ENCODE peak calls at places on chromosomes 6 and 20, in ten cellular contexts. One of them, this sample, is unnamed.

GRCh38 chr6:4563877-4564276 is 212.3 kb upstream of the CDYL start:
- DNase-seq in suprapubic skin: no peak
- DNase-seq in transverse colon: no peak
- DNase-seq in ovary: no peak
- DNase-seq in stomach: no peak
- DNase-seq in adrenal gland: no peak
- DNase-seq in spleen: no peak
- DNase-seq in tibial nerve: no peak
- DNase-seq in breast epithelium: no peak
- DNase-seq in heart left ventricle: no peak
- DNase-seq in this sample: no peak

GRCh38 chr6:113352029-113352801 is 504.9 kb upstream of the MARCKS start:
- DNase-seq in breast epithelium: no peak
- DNase-seq in spleen: no peak
- DNase-seq in transverse colon: peak; percentile 12
- DNase-seq in heart left ventricle: no peak
- DNase-seq in tibial nerve: no peak
- DNase-seq in adrenal gland: peak; percentile 19
- DNase-seq in stomach: peak; percentile 55
- DNase-seq in suprapubic skin: no peak
- DNase-seq in ovary: no peak
- DNase-seq in this sample: no peak

GRCh38 chr6:33944686-33945411 is 141.0 kb upstream of the MLN start:
- DNase-seq in adrenal gland: no peak
- DNase-seq in suprapubic skin: no peak
- DNase-seq in ovary: no peak
- DNase-seq in transverse colon: no peak
- DNase-seq in heart left ventricle: no peak
- DNase-seq in stomach: no peak
- DNase-seq in spleen: peak; percentile 42
- DNase-seq in tibial nerve: no peak
- DNase-seq in breast epithelium: no peak
- DNase-seq in this sample: no peak

GRCh38 chr6:162450358-162450757 is 277.2 kb downstream of the PRKN start:
- DNase-seq in heart left ventricle: no peak
- DNase-seq in ovary: peak; percentile 15
- DNase-seq in suprapubic skin: no peak
- DNase-seq in tibial nerve: no peak
- DNase-seq in transverse colon: no peak
- DNase-seq in stomach: no peak
- DNase-seq in breast epithelium: no peak
- DNase-seq in adrenal gland: no peak
- DNase-seq in spleen: no peak
- DNase-seq in this sample: no peak

GRCh38 chr20:40563296-40563950 is 125.6 kb downstream of the MAFB start:
- DNase-seq in ovary: no peak
- DNase-seq in tibial nerve: no peak
- DNase-seq in breast epithelium: peak; percentile 71
- DNase-seq in spleen: no peak
- DNase-seq in stomach: peak; percentile 71
- DNase-seq in transverse colon: peak; percentile 93
- DNase-seq in heart left ventricle: peak; percentile 30
- DNase-seq in suprapubic skin: peak; percentile 82
- DNase-seq in adrenal gland: peak; percentile 36
- DNase-seq in this sample: peak; percentile 92

GRCh38 chr6:70846207-70846835 is 110.5 kb downstream of the B3GAT2 start:
- DNase-seq in spleen: no peak
- DNase-seq in ovary: no peak
- DNase-seq in adrenal gland: no peak
- DNase-seq in tibial nerve: no peak
- DNase-seq in transverse colon: no peak
- DNase-seq in heart left ventricle: no peak
- DNase-seq in suprapubic skin: no peak
- DNase-seq in stomach: no peak
- DNase-seq in breast epithelium: no peak
- DNase-seq in this sample: no peak

GRCh38 chr20:40826699-40827098 is 137.7 kb upstream of the MAFB start:
- DNase-seq in heart left ventricle: no peak
- DNase-seq in breast epithelium: no peak
- DNase-seq in transverse colon: no peak
- DNase-seq in suprapubic skin: no peak
- DNase-seq in spleen: no peak
- DNase-seq in ovary: no peak
- DNase-seq in tibial nerve: no peak
- DNase-seq in stomach: no peak
- DNase-seq in adrenal gland: no peak
- DNase-seq in this sample: no peak

GRCh38 chr6:32045811-32046449 is 7.7 kb downstream of the CYP21A2 start:
- DNase-seq in stomach: no peak
- DNase-seq in spleen: peak; percentile 58
- DNase-seq in heart left ventricle: peak; percentile 34
- DNase-seq in ovary: no peak
- DNase-seq in suprapubic skin: peak; percentile 68
- DNase-seq in breast epithelium: no peak
- DNase-seq in adrenal gland: peak; percentile 92
- DNase-seq in tibial nerve: no peak
- DNase-seq in transverse colon: no peak
- DNase-seq in this sample: no peak

GRCh38 chr20:56987992-56988391 is 278.4 kb downstream of the BMP7 start:
- DNase-seq in suprapubic skin: no peak
- DNase-seq in tibial nerve: no peak
- DNase-seq in ovary: no peak
- DNase-seq in stomach: no peak
- DNase-seq in transverse colon: no peak
- DNase-seq in spleen: no peak
- DNase-seq in breast epithelium: no peak
- DNase-seq in adrenal gland: no peak
- DNase-seq in heart left ventricle: no peak
- DNase-seq in this sample: no peak

GRCh38 chr6:15592610-15593009 is 70.2 kb downstream of the DTNBP1 start:
- DNase-seq in ovary: no peak
- DNase-seq in tibial nerve: no peak
- DNase-seq in suprapubic skin: no peak
- DNase-seq in transverse colon: no peak
- DNase-seq in spleen: no peak
- DNase-seq in heart left ventricle: no peak
- DNase-seq in adrenal gland: no peak
- DNase-seq in stomach: no peak
- DNase-seq in breast epithelium: no peak
- DNase-seq in this sample: no peak

GRCh38 chr6:111950661-111951426 is 77.6 kb upstream of the FYN start:
- DNase-seq in heart left ventricle: peak; percentile 57
- DNase-seq in breast epithelium: no peak
- DNase-seq in suprapubic skin: peak; percentile 64
- DNase-seq in transverse colon: no peak
- DNase-seq in tibial nerve: no peak
- DNase-seq in stomach: no peak
- DNase-seq in adrenal gland: no peak
- DNase-seq in spleen: no peak
- DNase-seq in ovary: no peak
- DNase-seq in this sample: no peak

GRCh38 chr6:33745558-33745957 is 1.1 kb downstream of the IP6K3 start:
- DNase-seq in breast epithelium: no peak
- DNase-seq in suprapubic skin: no peak
- DNase-seq in adrenal gland: no peak
- DNase-seq in stomach: no peak
- DNase-seq in tibial nerve: no peak
- DNase-seq in heart left ventricle: no peak
- DNase-seq in ovary: no peak
- DNase-seq in spleen: no peak
- DNase-seq in transverse colon: peak; percentile 36
- DNase-seq in this sample: no peak

GRCh38 chr6:34243131-34243771 is 5.6 kb downstream of the SMIM29 start:
- DNase-seq in spleen: no peak
- DNase-seq in tibial nerve: no peak
- DNase-seq in heart left ventricle: no peak
- DNase-seq in breast epithelium: peak; percentile 37
- DNase-seq in transverse colon: no peak
- DNase-seq in stomach: no peak
- DNase-seq in suprapubic skin: peak; percentile 47
- DNase-seq in ovary: no peak
- DNase-seq in adrenal gland: no peak
- DNase-seq in this sample: no peak

GRCh38 chr6:128600397-128600951 is 80.1 kb upstream of the PTPRK start:
- DNase-seq in stomach: no peak
- DNase-seq in ovary: no peak
- DNase-seq in suprapubic skin: no peak
- DNase-seq in tibial nerve: no peak
- DNase-seq in heart left ventricle: no peak
- DNase-seq in spleen: no peak
- DNase-seq in transverse colon: no peak
- DNase-seq in adrenal gland: no peak
- DNase-seq in breast epithelium: no peak
- DNase-seq in this sample: no peak

GRCh38 chr20:38198238-38198861 is 33.3 kb upstream of the TGM2 start:
- DNase-seq in stomach: no peak
- DNase-seq in ovary: no peak
- DNase-seq in heart left ventricle: no peak
- DNase-seq in spleen: no peak
- DNase-seq in breast epithelium: no peak
- DNase-seq in transverse colon: no peak
- DNase-seq in adrenal gland: no peak
- DNase-seq in suprapubic skin: no peak
- DNase-seq in tibial nerve: no peak
- DNase-seq in this sample: no peak

GRCh38 chr6:134420638-134421181 is 102.8 kb upstream of the SGK1 start:
- DNase-seq in spleen: no peak
- DNase-seq in ovary: no peak
- DNase-seq in breast epithelium: no peak
- DNase-seq in tibial nerve: no peak
- DNase-seq in adrenal gland: no peak
- DNase-seq in transverse colon: no peak
- DNase-seq in stomach: no peak
- DNase-seq in suprapubic skin: no peak
- DNase-seq in heart left ventricle: no peak
- DNase-seq in this sample: no peak

GRCh38 chr20:44068780-44069191 is 118.2 kb downstream of the JPH2 start:
- DNase-seq in transverse colon: no peak
- DNase-seq in heart left ventricle: no peak
- DNase-seq in tibial nerve: no peak
- DNase-seq in ovary: no peak
- DNase-seq in suprapubic skin: no peak
- DNase-seq in breast epithelium: no peak
- DNase-seq in adrenal gland: no peak
- DNase-seq in spleen: peak; percentile 89
- DNase-seq in stomach: peak; percentile 26
- DNase-seq in this sample: no peak

GRCh38 chr6:108684809-108685329 is 124.2 kb downstream of the FOXO3 start:
- DNase-seq in spleen: no peak
- DNase-seq in tibial nerve: no peak
- DNase-seq in breast epithelium: no peak
- DNase-seq in adrenal gland: peak; percentile 39
- DNase-seq in ovary: no peak
- DNase-seq in transverse colon: peak; percentile 46
- DNase-seq in suprapubic skin: no peak
- DNase-seq in stomach: no peak
- DNase-seq in heart left ventricle: no peak
- DNase-seq in this sample: no peak

DNA sequence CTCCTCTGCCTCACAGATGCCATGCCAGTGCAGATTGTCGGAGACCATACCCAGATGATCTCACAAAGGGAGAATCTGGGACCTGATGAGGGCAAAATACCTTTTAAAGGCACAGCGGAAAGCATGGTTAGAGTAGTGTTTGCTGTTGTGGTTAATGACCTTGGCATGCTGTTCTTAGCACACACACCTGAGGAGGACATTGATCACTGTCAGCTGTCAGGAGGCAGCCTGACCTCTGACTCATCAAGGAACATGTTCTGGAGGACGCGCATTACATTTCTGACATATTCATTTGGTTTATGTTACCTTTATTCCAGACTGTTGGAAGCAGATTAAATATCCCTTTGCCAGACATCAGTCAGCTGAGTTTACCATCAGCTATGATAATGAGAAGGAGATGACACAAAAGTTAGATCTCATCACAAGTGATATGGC is 57.1 kb downstream of the GOPC start:
- DNase-seq in spleen: no peak
- DNase-seq in transverse colon: no peak
- DNase-seq in adrenal gland: no peak
- DNase-seq in breast epithelium: no peak
- DNase-seq in heart left ventricle: no peak
- DNase-seq in ovary: no peak
- DNase-seq in suprapubic skin: no peak
- DNase-seq in stomach: no peak
- DNase-seq in tibial nerve: no peak
- DNase-seq in this sample: peak; percentile 66
- H3K4me1 ChIP-seq in spleen: peaks cover 7% of the 10 kb centered on the region
- H3K4me1 ChIP-seq in transverse colon: no peaks in the 10 kb centered on the region
- H3K4me1 ChIP-seq in adrenal gland: no peaks in the 10 kb centered on the region
- H3K4me1 ChIP-seq in breast epithelium: no peaks in the 10 kb centered on the region
- H3K4me1 ChIP-seq in heart left ventricle: no peaks in the 10 kb centered on the region
- H3K4me1 ChIP-seq in ovary: peaks cover 2% of the 10 kb centered on the region
- H3K4me1 ChIP-seq in suprapubic skin: peaks cover 7% of the 10 kb centered on the region
- H3K4me1 ChIP-seq in stomach: peaks cover 27% of the 10 kb centered on the region
- H3K4me1 ChIP-seq in tibial nerve: no peaks in the 10 kb centered on the region
- H3K4me1 ChIP-seq in this sample: no peaks in the 10 kb centered on the region

GRCh38 chr6:126698732-126699240 is 358.9 kb downstream of the CENPW start:
- DNase-seq in stomach: no peak
- DNase-seq in ovary: no peak
- DNase-seq in breast epithelium: no peak
- DNase-seq in heart left ventricle: no peak
- DNase-seq in adrenal gland: no peak
- DNase-seq in spleen: no peak
- DNase-seq in transverse colon: no peak
- DNase-seq in suprapubic skin: no peak
- DNase-seq in tibial nerve: no peak
- DNase-seq in this sample: no peak
- H3K27me3 ChIP-seq in stomach: no peaks in the 10 kb centered on the region
- H3K27me3 ChIP-seq in ovary: no peaks in the 10 kb centered on the region
- H3K27me3 ChIP-seq in breast epithelium: no peaks in the 10 kb centered on the region
- H3K27me3 ChIP-seq in heart left ventricle: no peaks in the 10 kb centered on the region
- H3K27me3 ChIP-seq in adrenal gland: no peaks in the 10 kb centered on the region
- H3K27me3 ChIP-seq in spleen: no peaks in the 10 kb centered on the region
- H3K27me3 ChIP-seq in transverse colon: no peaks in the 10 kb centered on the region
- H3K27me3 ChIP-seq in suprapubic skin: no peaks in the 10 kb centered on the region
- H3K27me3 ChIP-seq in tibial nerve: no peaks in the 10 kb centered on the region
- H3K27me3 ChIP-seq in this sample: no peaks in the 10 kb centered on the region

GRCh38 chr20:36919715-36920333 is 31.7 kb downstream of the SAMHD1 start:
- DNase-seq in suprapubic skin: no peak
- DNase-seq in stomach: no peak
- DNase-seq in heart left ventricle: no peak
- DNase-seq in transverse colon: no peak
- DNase-seq in spleen: no peak
- DNase-seq in adrenal gland: peak; percentile 46
- DNase-seq in breast epithelium: no peak
- DNase-seq in ovary: no peak
- DNase-seq in tibial nerve: no peak
- DNase-seq in this sample: no peak
- TF ChIP-seq POLR2A in suprapubic skin: no peak
- TF ChIP-seq POLR2A in stomach: no peak
- TF ChIP-seq POLR2A in heart left ventricle: no peak
- TF ChIP-seq POLR2A in transverse colon: no peak
- TF ChIP-seq POLR2A in spleen: no peak
- TF ChIP-seq POLR2A in adrenal gland: no peak
- TF ChIP-seq POLR2A in breast epithelium: no peak
- TF ChIP-seq POLR2A in ovary: no peak
- TF ChIP-seq POLR2A in tibial nerve: no peak
- TF ChIP-seq POLR2A in this sample: no peak

GRCh38 chr6:136769759-136770158 is 22.5 kb downstream of the MAP3K5 start:
- DNase-seq in stomach: no peak
- DNase-seq in spleen: no peak
- DNase-seq in breast epithelium: no peak
- DNase-seq in transverse colon: no peak
- DNase-seq in tibial nerve: no peak
- DNase-seq in suprapubic skin: no peak
- DNase-seq in adrenal gland: no peak
- DNase-seq in ovary: no peak
- DNase-seq in heart left ventricle: no peak
- DNase-seq in this sample: no peak
- H3K4me1 ChIP-seq in stomach: peaks cover 80% of the 10 kb centered on the region
- H3K4me1 ChIP-seq in spleen: peaks cover 88% of the 10 kb centered on the region
- H3K4me1 ChIP-seq in breast epithelium: no peaks in the 10 kb centered on the region
- H3K4me1 ChIP-seq in transverse colon: peaks cover 14% of the 10 kb centered on the region
- H3K4me1 ChIP-seq in tibial nerve: no peaks in the 10 kb centered on the region
- H3K4me1 ChIP-seq in suprapubic skin: peaks cover 26% of the 10 kb centered on the region
- H3K4me1 ChIP-seq in adrenal gland: peaks cover 66% of the 10 kb centered on the region
- H3K4me1 ChIP-seq in ovary: peaks cover 31% of the 10 kb centered on the region
- H3K4me1 ChIP-seq in heart left ventricle: no peaks in the 10 kb centered on the region
- H3K4me1 ChIP-seq in this sample: no peaks in the 10 kb centered on the region